ENCODE peak calls at places on chromosomes 13 and 19, in nine cellular contexts. One of them, this sample, is unnamed.

GRCh38 chr19:5913739-5914357 is at the start of gene CAPS:
- DNase-seq in A172: peak; percentile 95
- DNase-seq in Calu3: peak; percentile 85
- DNase-seq in stimulated activated CD8-positive, alpha-beta memory T cell treated with anti-CD3 and anti-CD28 coated beads, Interleukin-4, amount 100 ng/mL, for 24 hours: no peak
- DNase-seq in CD8-positive, alpha-beta T cell: no peak
- DNase-seq in NCI-H460: peak; percentile 23
- DNase-seq in thoracic aorta: no peak
- DNase-seq in non-pigmented ciliary epithelial cell: no peak
- DNase-seq in tibial nerve: no peak
- DNase-seq in this sample: no peak

GRCh38 chr13:32454886-32455593 is 27.1 kb upstream of the N4BP2L1 start:
- DNase-seq in A172: no peak
- DNase-seq in Calu3: no peak
- DNase-seq in stimulated activated CD8-positive, alpha-beta memory T cell treated with anti-CD3 and anti-CD28 coated beads, Interleukin-4, amount 100 ng/mL, for 24 hours: no peak
- DNase-seq in CD8-positive, alpha-beta T cell: no peak
- DNase-seq in NCI-H460: no peak
- DNase-seq in thoracic aorta: no peak
- DNase-seq in non-pigmented ciliary epithelial cell: no peak
- DNase-seq in tibial nerve: no peak
- DNase-seq in this sample: no peak

GRCh38 chr13:45582533-45583076 is 32.9 kb downstream of the ERICH6B start:
- DNase-seq in A172: no peak
- DNase-seq in Calu3: no peak
- DNase-seq in stimulated activated CD8-positive, alpha-beta memory T cell treated with anti-CD3 and anti-CD28 coated beads, Interleukin-4, amount 100 ng/mL, for 24 hours: no peak
- DNase-seq in CD8-positive, alpha-beta T cell: no peak
- DNase-seq in NCI-H460: no peak
- DNase-seq in thoracic aorta: no peak
- DNase-seq in non-pigmented ciliary epithelial cell: no peak
- DNase-seq in tibial nerve: no peak
- DNase-seq in this sample: no peak

GRCh38 chr19:31436121-31436776 is 87.0 kb upstream of the TSHZ3 start:
- DNase-seq in A172: peak; percentile 43
- DNase-seq in Calu3: no peak
- DNase-seq in stimulated activated CD8-positive, alpha-beta memory T cell treated with anti-CD3 and anti-CD28 coated beads, Interleukin-4, amount 100 ng/mL, for 24 hours: no peak
- DNase-seq in CD8-positive, alpha-beta T cell: no peak
- DNase-seq in NCI-H460: no peak
- DNase-seq in thoracic aorta: no peak
- DNase-seq in non-pigmented ciliary epithelial cell: no peak
- DNase-seq in tibial nerve: no peak
- DNase-seq in this sample: no peak

GRCh38 chr19:870963-871401 is 11.5 kb downstream of the CFD start:
- DNase-seq in A172: peak; percentile 55
- DNase-seq in Calu3: no peak
- DNase-seq in stimulated activated CD8-positive, alpha-beta memory T cell treated with anti-CD3 and anti-CD28 coated beads, Interleukin-4, amount 100 ng/mL, for 24 hours: no peak
- DNase-seq in CD8-positive, alpha-beta T cell: no peak
- DNase-seq in NCI-H460: no peak
- DNase-seq in thoracic aorta: no peak
- DNase-seq in non-pigmented ciliary epithelial cell: no peak
- DNase-seq in tibial nerve: no peak
- DNase-seq in this sample: no peak

GRCh38 chr19:3852614-3853254 is 16.1 kb downstream of the ZFR2 start:
- DNase-seq in A172: peak; percentile 99
- DNase-seq in Calu3: peak; percentile 84
- DNase-seq in stimulated activated CD8-positive, alpha-beta memory T cell treated with anti-CD3 and anti-CD28 coated beads, Interleukin-4, amount 100 ng/mL, for 24 hours: peak; percentile 24
- DNase-seq in CD8-positive, alpha-beta T cell: peak; percentile 54
- DNase-seq in NCI-H460: peak; percentile 56
- DNase-seq in thoracic aorta: no peak
- DNase-seq in non-pigmented ciliary epithelial cell: peak; percentile 19
- DNase-seq in tibial nerve: no peak
- DNase-seq in this sample: peak; percentile 2

GRCh38 chr19:31149306-31149975 is 199.8 kb downstream of the TSHZ3 start:
- DNase-seq in A172: no peak
- DNase-seq in Calu3: no peak
- DNase-seq in stimulated activated CD8-positive, alpha-beta memory T cell treated with anti-CD3 and anti-CD28 coated beads, Interleukin-4, amount 100 ng/mL, for 24 hours: no peak
- DNase-seq in CD8-positive, alpha-beta T cell: no peak
- DNase-seq in NCI-H460: no peak
- DNase-seq in thoracic aorta: no peak
- DNase-seq in non-pigmented ciliary epithelial cell: no peak
- DNase-seq in tibial nerve: no peak
- DNase-seq in this sample: no peak

GRCh38 chr13:90628471-90628870 is 719.0 kb upstream of the MIR17HG start:
- DNase-seq in A172: no peak
- DNase-seq in Calu3: no peak
- DNase-seq in stimulated activated CD8-positive, alpha-beta memory T cell treated with anti-CD3 and anti-CD28 coated beads, Interleukin-4, amount 100 ng/mL, for 24 hours: no peak
- DNase-seq in CD8-positive, alpha-beta T cell: no peak
- DNase-seq in NCI-H460: no peak
- DNase-seq in thoracic aorta: no peak
- DNase-seq in non-pigmented ciliary epithelial cell: no peak
- DNase-seq in tibial nerve: no peak
- DNase-seq in this sample: no peak

GRCh38 chr19:47225746-47226425 is 5.1 kb downstream of the BBC3 start:
- DNase-seq in A172: peak; percentile 57
- DNase-seq in Calu3: peak; percentile 92
- DNase-seq in stimulated activated CD8-positive, alpha-beta memory T cell treated with anti-CD3 and anti-CD28 coated beads, Interleukin-4, amount 100 ng/mL, for 24 hours: peak; percentile 72
- DNase-seq in CD8-positive, alpha-beta T cell: peak; percentile 85
- DNase-seq in NCI-H460: peak; percentile 75
- DNase-seq in thoracic aorta: peak; percentile 33
- DNase-seq in non-pigmented ciliary epithelial cell: peak; percentile 55
- DNase-seq in tibial nerve: peak; percentile 79
- DNase-seq in this sample: peak; percentile 82

GRCh38 chr13:43333176-43333575 is 309.8 kb downstream of the DNAJC15 start:
- DNase-seq in A172: no peak
- DNase-seq in Calu3: no peak
- DNase-seq in stimulated activated CD8-positive, alpha-beta memory T cell treated with anti-CD3 and anti-CD28 coated beads, Interleukin-4, amount 100 ng/mL, for 24 hours: no peak
- DNase-seq in CD8-positive, alpha-beta T cell: no peak
- DNase-seq in NCI-H460: no peak
- DNase-seq in thoracic aorta: no peak
- DNase-seq in non-pigmented ciliary epithelial cell: no peak
- DNase-seq in tibial nerve: no peak
- DNase-seq in this sample: no peak

GRCh38 chr13:51541809-51542258 is 42.4 kb upstream of the WDFY2 start:
- DNase-seq in A172: no peak
- DNase-seq in Calu3: peak; percentile 22
- DNase-seq in stimulated activated CD8-positive, alpha-beta memory T cell treated with anti-CD3 and anti-CD28 coated beads, Interleukin-4, amount 100 ng/mL, for 24 hours: no peak
- DNase-seq in CD8-positive, alpha-beta T cell: no peak
- DNase-seq in NCI-H460: no peak
- DNase-seq in thoracic aorta: no peak
- DNase-seq in non-pigmented ciliary epithelial cell: no peak
- DNase-seq in tibial nerve: no peak
- DNase-seq in this sample: no peak

GRCh38 chr13:98065468-98065867 is 77.4 kb upstream of the FARP1 start:
- DNase-seq in A172: no peak
- DNase-seq in Calu3: no peak
- DNase-seq in stimulated activated CD8-positive, alpha-beta memory T cell treated with anti-CD3 and anti-CD28 coated beads, Interleukin-4, amount 100 ng/mL, for 24 hours: no peak
- DNase-seq in CD8-positive, alpha-beta T cell: no peak
- DNase-seq in NCI-H460: no peak
- DNase-seq in thoracic aorta: no peak
- DNase-seq in non-pigmented ciliary epithelial cell: no peak
- DNase-seq in tibial nerve: no peak
- DNase-seq in this sample: no peak

GRCh38 chr13:106083620-106084350 is 451.7 kb downstream of the EFNB2 start:
- DNase-seq in A172: peak; percentile 69
- DNase-seq in Calu3: peak; percentile 34
- DNase-seq in stimulated activated CD8-positive, alpha-beta memory T cell treated with anti-CD3 and anti-CD28 coated beads, Interleukin-4, amount 100 ng/mL, for 24 hours: no peak
- DNase-seq in CD8-positive, alpha-beta T cell: no peak
- DNase-seq in NCI-H460: peak; percentile 2
- DNase-seq in thoracic aorta: no peak
- DNase-seq in non-pigmented ciliary epithelial cell: no peak
- DNase-seq in tibial nerve: no peak
- DNase-seq in this sample: no peak

GRCh38 chr13:46168341-46168740 is 13.6 kb downstream of the LCP1 start:
- DNase-seq in A172: no peak
- DNase-seq in Calu3: no peak
- DNase-seq in stimulated activated CD8-positive, alpha-beta memory T cell treated with anti-CD3 and anti-CD28 coated beads, Interleukin-4, amount 100 ng/mL, for 24 hours: peak; percentile 27
- DNase-seq in CD8-positive, alpha-beta T cell: no peak
- DNase-seq in NCI-H460: no peak
- DNase-seq in thoracic aorta: no peak
- DNase-seq in non-pigmented ciliary epithelial cell: no peak
- DNase-seq in tibial nerve: peak; percentile 45
- DNase-seq in this sample: no peak

GRCh38 chr13:49455016-49455398 is 10.9 kb downstream of the SETDB2 start:
- DNase-seq in A172: no peak
- DNase-seq in Calu3: no peak
- DNase-seq in stimulated activated CD8-positive, alpha-beta memory T cell treated with anti-CD3 and anti-CD28 coated beads, Interleukin-4, amount 100 ng/mL, for 24 hours: no peak
- DNase-seq in CD8-positive, alpha-beta T cell: no peak
- DNase-seq in NCI-H460: no peak
- DNase-seq in thoracic aorta: no peak
- DNase-seq in non-pigmented ciliary epithelial cell: no peak
- DNase-seq in tibial nerve: no peak
- DNase-seq in this sample: no peak

GRCh38 chr13:108220042-108220441 is 1.9 kb downstream of the ABHD13 start:
- DNase-seq in A172: no peak
- DNase-seq in Calu3: no peak
- DNase-seq in stimulated activated CD8-positive, alpha-beta memory T cell treated with anti-CD3 and anti-CD28 coated beads, Interleukin-4, amount 100 ng/mL, for 24 hours: no peak
- DNase-seq in CD8-positive, alpha-beta T cell: no peak
- DNase-seq in NCI-H460: no peak
- DNase-seq in thoracic aorta: no peak
- DNase-seq in non-pigmented ciliary epithelial cell: no peak
- DNase-seq in tibial nerve: no peak
- DNase-seq in this sample: no peak

GRCh38 chr13:76667551-76667950 is 218.7 kb downstream of the KCTD12 start:
- DNase-seq in A172: peak; percentile 8
- DNase-seq in Calu3: no peak
- DNase-seq in stimulated activated CD8-positive, alpha-beta memory T cell treated with anti-CD3 and anti-CD28 coated beads, Interleukin-4, amount 100 ng/mL, for 24 hours: no peak
- DNase-seq in CD8-positive, alpha-beta T cell: no peak
- DNase-seq in NCI-H460: peak; percentile 1
- DNase-seq in thoracic aorta: no peak
- DNase-seq in non-pigmented ciliary epithelial cell: peak; percentile 34
- DNase-seq in tibial nerve: peak; percentile 22
- DNase-seq in this sample: no peak

GRCh38 chr13:19345916-19346422 is 164.3 kb upstream of the TUBA3C start:
- DNase-seq in A172: no peak
- DNase-seq in Calu3: no peak
- DNase-seq in stimulated activated CD8-positive, alpha-beta memory T cell treated with anti-CD3 and anti-CD28 coated beads, Interleukin-4, amount 100 ng/mL, for 24 hours: no peak
- DNase-seq in CD8-positive, alpha-beta T cell: no peak
- DNase-seq in NCI-H460: no peak
- DNase-seq in thoracic aorta: no peak
- DNase-seq in non-pigmented ciliary epithelial cell: no peak
- DNase-seq in tibial nerve: no peak
- DNase-seq in this sample: no peak

GRCh38 chr13:85806553-85807175 is 7.4 kb upstream of the SLITRK6 start:
- DNase-seq in A172: peak; percentile 34
- DNase-seq in Calu3: no peak
- DNase-seq in stimulated activated CD8-positive, alpha-beta memory T cell treated with anti-CD3 and anti-CD28 coated beads, Interleukin-4, amount 100 ng/mL, for 24 hours: no peak
- DNase-seq in CD8-positive, alpha-beta T cell: no peak
- DNase-seq in NCI-H460: peak; percentile 47
- DNase-seq in thoracic aorta: no peak
- DNase-seq in non-pigmented ciliary epithelial cell: peak; percentile 23
- DNase-seq in tibial nerve: no peak
- DNase-seq in this sample: peak; percentile 18

GRCh38 chr13:25932353-25932752 is 119.5 kb downstream of the SHISA2 start:
- DNase-seq in A172: no peak
- DNase-seq in Calu3: no peak
- DNase-seq in stimulated activated CD8-positive, alpha-beta memory T cell treated with anti-CD3 and anti-CD28 coated beads, Interleukin-4, amount 100 ng/mL, for 24 hours: no peak
- DNase-seq in CD8-positive, alpha-beta T cell: no peak
- DNase-seq in NCI-H460: no peak
- DNase-seq in thoracic aorta: no peak
- DNase-seq in non-pigmented ciliary epithelial cell: no peak
- DNase-seq in tibial nerve: no peak
- DNase-seq in this sample: no peak

GRCh38 chr13:24680258-24680920 is at the start of gene ATP12A:
- DNase-seq in A172: no peak
- DNase-seq in Calu3: peak; percentile 43
- DNase-seq in stimulated activated CD8-positive, alpha-beta memory T cell treated with anti-CD3 and anti-CD28 coated beads, Interleukin-4, amount 100 ng/mL, for 24 hours: peak; percentile 26
- DNase-seq in CD8-positive, alpha-beta T cell: peak; percentile 21
- DNase-seq in NCI-H460: no peak
- DNase-seq in thoracic aorta: no peak
- DNase-seq in non-pigmented ciliary epithelial cell: no peak
- DNase-seq in tibial nerve: no peak
- DNase-seq in this sample: no peak

GRCh38 chr13:36258831-36259230 is 38.8 kb downstream of the CCDC169 start:
- DNase-seq in A172: no peak
- DNase-seq in Calu3: no peak
- DNase-seq in stimulated activated CD8-positive, alpha-beta memory T cell treated with anti-CD3 and anti-CD28 coated beads, Interleukin-4, amount 100 ng/mL, for 24 hours: no peak
- DNase-seq in CD8-positive, alpha-beta T cell: no peak
- DNase-seq in NCI-H460: no peak
- DNase-seq in thoracic aorta: no peak
- DNase-seq in non-pigmented ciliary epithelial cell: no peak
- DNase-seq in tibial nerve: no peak
- DNase-seq in this sample: no peak

GRCh38 chr13:35768126-35768525 is 291.6 kb upstream of the MAB21L1 start:
- DNase-seq in A172: no peak
- DNase-seq in Calu3: no peak
- DNase-seq in stimulated activated CD8-positive, alpha-beta memory T cell treated with anti-CD3 and anti-CD28 coated beads, Interleukin-4, amount 100 ng/mL, for 24 hours: no peak
- DNase-seq in CD8-positive, alpha-beta T cell: no peak
- DNase-seq in NCI-H460: no peak
- DNase-seq in thoracic aorta: no peak
- DNase-seq in non-pigmented ciliary epithelial cell: no peak
- DNase-seq in tibial nerve: no peak
- DNase-seq in this sample: no peak